ENCODE peak calls at places on chromosomes 13 and 19, in seven cellular contexts. H is trophoblast cell, F is IMR-90, A is neuronal stem cell, C is mesendoderm, L is H9, Z is H1. Y is an unnamed sample.
A peak's percentile ranks its signal among the peaks of the same experiment; 100 is the strongest.

GRCh38 chr13:36088001-36088400 is 43.2 kb downstream of the DCLK1 start:
- DNase-seq in H (peak; percentile 55), F (no peak), A (no peak), C (no peak), L (no peak), Z (no peak), Y (no peak)

GRCh38 chr13:21203132-21203531 is 26.7 kb downstream of the MRPL57 start:
- DNase-seq in H (no peak), F (peak; percentile 29), A (no peak), C (no peak), L (no peak), Z (no peak), Y (peak; percentile 38)

GRCh38 chr19:45173816-45174215 is 4.2 kb downstream of the TRAPPC6A start:
- DNase-seq in H (no peak), F (peak; percentile 79), A (no peak), C (no peak), L (no peak), Z (no peak), Y (peak; percentile 96)

GRCh38 chr13:27967203-27967735 is 1.8 kb downstream of the CDX2 start:
- DNase-seq in H (no peak), F (no peak), A (no peak), C (peak; percentile 54), L (no peak), Z (no peak), Y (peak; percentile 47)

GRCh38 chr19:35216833-35217707 is 11.5 kb downstream of the FAM187B start:
- DNase-seq in H (peak; percentile 75), F (no peak), A (no peak), C (peak; percentile 63), L (peak; percentile 56), Z (no peak), Y (no peak)

GRCh38 chr19:31257426-31258130 is 91.7 kb downstream of the TSHZ3 start:
- DNase-seq in H (no peak), F (no peak), A (no peak), C (no peak), L (no peak), Z (no peak), Y (no peak)

GRCh38 chr19:42325896-42326771 is 699 bp downstream of the MEGF8 start:
- DNase-seq in H (no peak), F (no peak), A (no peak), C (peak; percentile 59), L (peak; percentile 53), Z (no peak), Y (no peak)

GRCh38 chr13:27276188-27276587 is 5.6 kb downstream of the RASL11A start:
- DNase-seq in H (no peak), F (peak; percentile 58), A (no peak), C (no peak), L (peak; percentile 15), Z (no peak), Y (no peak)

GRCh38 chr13:28630864-28631263 is 28.1 kb upstream of the POMP start:
- DNase-seq in H (no peak), F (no peak), A (no peak), C (no peak), L (no peak), Z (no peak), Y (no peak)

GRCh38 chr13:38473305-38473704 is 123.7 kb downstream of the UFM1 start:
- DNase-seq in H (no peak), F (no peak), A (no peak), C (no peak), L (no peak), Z (no peak), Y (peak; percentile 3)

GRCh38 chr13:98462946-98463345 is 114.0 kb downstream of the STK24 start:
- DNase-seq in H (no peak), F (no peak), A (no peak), C (no peak), L (no peak), Z (no peak), Y (no peak)

GRCh38 chr19:17420267-17420924 is 549 bp downstream of the MVB12A start:
- DNase-seq in H (peak; percentile 54), F (no peak), A (no peak), C (peak; percentile 43), L (peak; percentile 59), Z (no peak), Y (peak; percentile 41)

GRCh38 chr19:51016798-51017683 is 2.5 kb downstream of the KLK10 start:
- DNase-seq in H (peak; percentile 26), F (peak; percentile 16), A (peak; percentile 69), C (peak; percentile 90), L (peak; percentile 94), Z (peak; percentile 75), Y (peak; percentile 11)

GRCh38 chr19:45059258-45059965 is 16.9 kb downstream of the ZNF296 start:
- DNase-seq in H (peak; percentile 91), F (peak; percentile 69), A (peak; percentile 83), C (peak; percentile 90), L (peak; percentile 87), Z (no peak), Y (peak; percentile 84)

DNA sequence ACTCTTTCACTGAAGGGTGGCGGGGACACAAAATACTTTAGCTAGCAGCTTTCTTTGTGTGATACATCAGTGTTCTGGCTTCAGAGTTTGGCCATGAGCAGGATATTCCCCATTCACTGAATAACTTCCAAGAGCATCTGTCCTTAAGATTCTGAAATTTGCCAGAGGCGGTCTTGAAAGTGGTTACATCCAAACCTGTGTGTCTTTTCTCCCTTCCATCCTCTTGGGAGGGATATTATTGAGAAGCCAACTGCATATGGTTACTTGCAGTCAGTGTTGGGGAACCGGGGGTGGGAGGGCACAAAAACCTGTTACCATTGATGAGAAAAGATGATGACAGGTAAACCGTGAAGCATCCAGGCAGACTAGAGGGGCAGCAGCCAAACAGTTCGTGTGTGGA is 104.7 kb downstream of the WDFY2 start:
- DNase-seq in H (peak; percentile 25), F (no peak), A (no peak), C (peak; percentile 22), L (no peak), Z (no peak), Y (no peak)
- H2AK5ac ChIP-seq in H (no peak overlapping the region), F (no peak overlapping the region), A (no peak overlapping the region), C (no peak overlapping the region), L (no peak overlapping the region), Z (no peak overlapping the region), Y (no peak overlapping the region)

GRCh38 chr19:491146-491741 is 5.0 kb upstream of the MADCAM1 start:
- DNase-seq in H (peak; percentile 36), F (no peak), A (no peak), C (peak; percentile 36), L (peak; percentile 60), Z (no peak), Y (no peak)

GRCh38 chr19:489418-490196 is 6.7 kb upstream of the MADCAM1 start:
- DNase-seq in H (no peak), F (peak; percentile 8), A (no peak), C (peak; percentile 63), L (peak; percentile 64), Z (no peak), Y (peak; percentile 64)

GRCh38 chr19:492091-492531 is 4.2 kb upstream of the MADCAM1 start:
- DNase-seq in H (peak; percentile 55), F (no peak), A (no peak), C (no peak), L (peak; percentile 59), Z (no peak), Y (peak; percentile 28)

GRCh38 chr19:485583-486236 is 10.6 kb upstream of the MADCAM1 start:
- DNase-seq in H (no peak), F (no peak), A (peak; percentile 75), C (no peak), L (no peak), Z (no peak), Y (peak; percentile 76)

DNA sequence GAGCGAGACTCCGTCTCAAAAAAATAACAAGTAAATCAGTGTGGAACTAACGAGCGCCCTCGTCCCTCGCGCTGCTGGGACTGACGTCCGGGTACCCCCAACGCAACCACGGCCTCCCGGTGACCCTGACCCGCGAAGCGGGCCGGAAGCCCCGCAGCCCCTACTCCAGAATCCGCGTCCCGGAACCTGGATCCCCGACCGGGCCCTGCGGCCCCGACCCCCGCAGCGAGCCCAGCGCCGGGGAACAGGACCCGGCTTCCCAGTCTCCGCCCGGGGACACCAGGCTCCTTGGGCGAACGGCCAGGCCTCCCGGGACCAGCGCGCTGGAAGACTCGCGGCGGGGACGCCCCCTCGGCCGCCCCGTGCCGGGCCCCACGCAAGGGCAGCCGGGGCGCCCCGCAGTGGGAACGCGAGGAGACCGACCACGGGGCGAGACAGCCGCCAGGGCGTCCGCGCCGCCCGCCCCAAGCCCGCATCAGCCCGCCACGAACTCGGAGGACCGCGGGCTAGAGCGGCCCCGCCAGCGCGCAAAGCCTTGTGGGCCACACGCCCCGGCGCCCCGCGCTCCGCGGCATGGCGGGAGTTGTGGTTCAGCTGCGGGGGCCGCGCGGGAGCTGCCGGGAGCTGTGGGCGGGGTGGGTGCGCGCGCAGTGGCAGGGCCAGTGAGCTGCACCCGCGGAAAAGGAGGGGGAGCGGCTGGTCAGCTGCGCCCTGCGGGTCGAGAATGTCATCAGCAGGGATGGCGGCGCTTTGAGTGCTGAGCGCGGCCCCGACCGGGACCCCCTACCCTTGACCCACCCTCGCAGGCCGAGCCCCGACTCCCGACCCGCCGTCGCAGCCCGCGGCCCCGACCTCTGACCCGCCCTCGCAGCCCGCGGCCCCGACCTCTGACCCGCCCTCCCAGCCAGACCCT is 7.5 kb upstream of the MADCAM1 start:
- DNase-seq in H (peak; percentile 81), F (peak; percentile 92), A (peak; percentile 92), C (peak; percentile 95), L (peak; percentile 94), Z (peak; percentile 60), Y (peak; percentile 93)
- H2AK5ac ChIP-seq in H (peak overlapping the region; percentile 7), F (peak overlapping the region; percentile 73), A (peak overlapping the region; percentile 95), C (no peak overlapping the region), L (no peak overlapping the region), Z (no peak overlapping the region), Y (no peak overlapping the region)

GRCh38 chr19:15321739-15322138 is 10.6 kb downstream of the BRD4 start:
- DNase-seq in H (no peak), F (no peak), A (no peak), C (no peak), L (no peak), Z (no peak), Y (no peak)
- H2AK5ac ChIP-seq in H (no peak overlapping the region), F (no peak overlapping the region), A (no peak overlapping the region), C (no peak overlapping the region), L (no peak overlapping the region), Z (no peak overlapping the region), Y (no peak overlapping the region)

GRCh38 chr19:29014857-29015436 is 198.0 kb downstream of the UQCRFS1 start:
- DNase-seq in H (no peak), F (no peak), A (no peak), C (peak; percentile 28), L (peak; percentile 36), Z (no peak), Y (no peak)
- H2AK5ac ChIP-seq in H (no peak overlapping the region), F (no peak overlapping the region), A (peak overlapping the region; percentile 2), C (no peak overlapping the region), L (no peak overlapping the region), Z (no peak overlapping the region), Y (no peak overlapping the region)